ENCODE peak calls at places on chromosomes 12 and 14, in ten cellular contexts. One of them, this sample, is unnamed.

GRCh38 chr12:27785882-27786570 is 6.0 kb upstream of the MANSC4 start:
- DNase-seq in activated T-helper 1 cell treated with anti-CD3 and anti-CD28 coated beads, Interleukin-2, amount 50 U/mL, for 16 hours: no peak
- DNase-seq in Peyer's patch: no peak
- DNase-seq in CD8-positive, alpha-beta T cell: no peak
- DNase-seq in tibial nerve: no peak
- DNase-seq in activated naive CD8-positive, alpha-beta T cell treated with anti-CD3 and anti-CD28 coated beads for 36 hours: no peak
- DNase-seq in effector CD4-positive, alpha-beta T cell: no peak
- DNase-seq in CD4-positive, CD25-positive, alpha-beta regulatory T cell: no peak
- DNase-seq in stimulated activated CD4-positive, alpha-beta T cell treated with anti-CD3 and anti-CD28 coated beads, Interleukin-2, amount 100 ng/mL, for 48 hours: no peak
- DNase-seq in prostate gland: no peak
- DNase-seq in this sample: no peak

GRCh38 chr14:102654298-102654697 is 61.8 kb downstream of the RCOR1 start:
- DNase-seq in activated T-helper 1 cell treated with anti-CD3 and anti-CD28 coated beads, Interleukin-2, amount 50 U/mL, for 16 hours: no peak
- DNase-seq in Peyer's patch: no peak
- DNase-seq in CD8-positive, alpha-beta T cell: no peak
- DNase-seq in tibial nerve: no peak
- DNase-seq in activated naive CD8-positive, alpha-beta T cell treated with anti-CD3 and anti-CD28 coated beads for 36 hours: peak; percentile 8
- DNase-seq in effector CD4-positive, alpha-beta T cell: no peak
- DNase-seq in CD4-positive, CD25-positive, alpha-beta regulatory T cell: no peak
- DNase-seq in stimulated activated CD4-positive, alpha-beta T cell treated with anti-CD3 and anti-CD28 coated beads, Interleukin-2, amount 100 ng/mL, for 48 hours: peak; percentile 19
- DNase-seq in prostate gland: no peak
- DNase-seq in this sample: no peak

GRCh38 chr14:37946819-37947218 is 260.9 kb upstream of the SSTR1 start:
- DNase-seq in activated T-helper 1 cell treated with anti-CD3 and anti-CD28 coated beads, Interleukin-2, amount 50 U/mL, for 16 hours: no peak
- DNase-seq in Peyer's patch: no peak
- DNase-seq in CD8-positive, alpha-beta T cell: no peak
- DNase-seq in tibial nerve: no peak
- DNase-seq in activated naive CD8-positive, alpha-beta T cell treated with anti-CD3 and anti-CD28 coated beads for 36 hours: no peak
- DNase-seq in effector CD4-positive, alpha-beta T cell: no peak
- DNase-seq in CD4-positive, CD25-positive, alpha-beta regulatory T cell: no peak
- DNase-seq in stimulated activated CD4-positive, alpha-beta T cell treated with anti-CD3 and anti-CD28 coated beads, Interleukin-2, amount 100 ng/mL, for 48 hours: no peak
- DNase-seq in prostate gland: no peak
- DNase-seq in this sample: no peak

GRCh38 chr14:100042328-100042727 is 22.9 kb upstream of the EVL start:
- DNase-seq in activated T-helper 1 cell treated with anti-CD3 and anti-CD28 coated beads, Interleukin-2, amount 50 U/mL, for 16 hours: no peak
- DNase-seq in Peyer's patch: no peak
- DNase-seq in CD8-positive, alpha-beta T cell: no peak
- DNase-seq in tibial nerve: no peak
- DNase-seq in activated naive CD8-positive, alpha-beta T cell treated with anti-CD3 and anti-CD28 coated beads for 36 hours: no peak
- DNase-seq in effector CD4-positive, alpha-beta T cell: no peak
- DNase-seq in CD4-positive, CD25-positive, alpha-beta regulatory T cell: no peak
- DNase-seq in stimulated activated CD4-positive, alpha-beta T cell treated with anti-CD3 and anti-CD28 coated beads, Interleukin-2, amount 100 ng/mL, for 48 hours: no peak
- DNase-seq in prostate gland: no peak
- DNase-seq in this sample: no peak

GRCh38 chr12:118498171-118498570 is 121.8 kb downstream of the SUDS3 start:
- DNase-seq in activated T-helper 1 cell treated with anti-CD3 and anti-CD28 coated beads, Interleukin-2, amount 50 U/mL, for 16 hours: no peak
- DNase-seq in Peyer's patch: no peak
- DNase-seq in CD8-positive, alpha-beta T cell: no peak
- DNase-seq in tibial nerve: no peak
- DNase-seq in activated naive CD8-positive, alpha-beta T cell treated with anti-CD3 and anti-CD28 coated beads for 36 hours: no peak
- DNase-seq in effector CD4-positive, alpha-beta T cell: no peak
- DNase-seq in CD4-positive, CD25-positive, alpha-beta regulatory T cell: no peak
- DNase-seq in stimulated activated CD4-positive, alpha-beta T cell treated with anti-CD3 and anti-CD28 coated beads, Interleukin-2, amount 100 ng/mL, for 48 hours: no peak
- DNase-seq in prostate gland: no peak
- DNase-seq in this sample: no peak

GRCh38 chr12:100061814-100062213 is 77.1 kb upstream of the ANKS1B start:
- DNase-seq in activated T-helper 1 cell treated with anti-CD3 and anti-CD28 coated beads, Interleukin-2, amount 50 U/mL, for 16 hours: no peak
- DNase-seq in Peyer's patch: no peak
- DNase-seq in CD8-positive, alpha-beta T cell: no peak
- DNase-seq in tibial nerve: no peak
- DNase-seq in activated naive CD8-positive, alpha-beta T cell treated with anti-CD3 and anti-CD28 coated beads for 36 hours: no peak
- DNase-seq in effector CD4-positive, alpha-beta T cell: no peak
- DNase-seq in CD4-positive, CD25-positive, alpha-beta regulatory T cell: no peak
- DNase-seq in stimulated activated CD4-positive, alpha-beta T cell treated with anti-CD3 and anti-CD28 coated beads, Interleukin-2, amount 100 ng/mL, for 48 hours: no peak
- DNase-seq in prostate gland: no peak
- DNase-seq in this sample: no peak

GRCh38 chr12:61023231-61023630 is 1237.0 kb upstream of the USP15 start:
- DNase-seq in activated T-helper 1 cell treated with anti-CD3 and anti-CD28 coated beads, Interleukin-2, amount 50 U/mL, for 16 hours: no peak
- DNase-seq in Peyer's patch: no peak
- DNase-seq in CD8-positive, alpha-beta T cell: no peak
- DNase-seq in tibial nerve: no peak
- DNase-seq in activated naive CD8-positive, alpha-beta T cell treated with anti-CD3 and anti-CD28 coated beads for 36 hours: no peak
- DNase-seq in effector CD4-positive, alpha-beta T cell: no peak
- DNase-seq in CD4-positive, CD25-positive, alpha-beta regulatory T cell: no peak
- DNase-seq in stimulated activated CD4-positive, alpha-beta T cell treated with anti-CD3 and anti-CD28 coated beads, Interleukin-2, amount 100 ng/mL, for 48 hours: no peak
- DNase-seq in prostate gland: no peak
- DNase-seq in this sample: no peak

GRCh38 chr12:124289634-124290600 is 5.0 kb upstream of the RFLNA start:
- DNase-seq in activated T-helper 1 cell treated with anti-CD3 and anti-CD28 coated beads, Interleukin-2, amount 50 U/mL, for 16 hours: no peak
- DNase-seq in Peyer's patch: no peak
- DNase-seq in CD8-positive, alpha-beta T cell: no peak
- DNase-seq in tibial nerve: no peak
- DNase-seq in activated naive CD8-positive, alpha-beta T cell treated with anti-CD3 and anti-CD28 coated beads for 36 hours: no peak
- DNase-seq in effector CD4-positive, alpha-beta T cell: no peak
- DNase-seq in CD4-positive, CD25-positive, alpha-beta regulatory T cell: no peak
- DNase-seq in stimulated activated CD4-positive, alpha-beta T cell treated with anti-CD3 and anti-CD28 coated beads, Interleukin-2, amount 100 ng/mL, for 48 hours: no peak
- DNase-seq in prostate gland: no peak
- DNase-seq in this sample: peak; percentile 64

GRCh38 chr12:85872497-85873091 is 1.5 kb upstream of the NTS start:
- DNase-seq in activated T-helper 1 cell treated with anti-CD3 and anti-CD28 coated beads, Interleukin-2, amount 50 U/mL, for 16 hours: no peak
- DNase-seq in Peyer's patch: no peak
- DNase-seq in CD8-positive, alpha-beta T cell: no peak
- DNase-seq in tibial nerve: no peak
- DNase-seq in activated naive CD8-positive, alpha-beta T cell treated with anti-CD3 and anti-CD28 coated beads for 36 hours: no peak
- DNase-seq in effector CD4-positive, alpha-beta T cell: no peak
- DNase-seq in CD4-positive, CD25-positive, alpha-beta regulatory T cell: peak; percentile 0
- DNase-seq in stimulated activated CD4-positive, alpha-beta T cell treated with anti-CD3 and anti-CD28 coated beads, Interleukin-2, amount 100 ng/mL, for 48 hours: no peak
- DNase-seq in prostate gland: no peak
- DNase-seq in this sample: no peak

GRCh38 chr12:47021298-47021697 is 58.1 kb upstream of the PCED1B start:
- DNase-seq in activated T-helper 1 cell treated with anti-CD3 and anti-CD28 coated beads, Interleukin-2, amount 50 U/mL, for 16 hours: no peak
- DNase-seq in Peyer's patch: no peak
- DNase-seq in CD8-positive, alpha-beta T cell: no peak
- DNase-seq in tibial nerve: no peak
- DNase-seq in activated naive CD8-positive, alpha-beta T cell treated with anti-CD3 and anti-CD28 coated beads for 36 hours: no peak
- DNase-seq in effector CD4-positive, alpha-beta T cell: peak; percentile 10
- DNase-seq in CD4-positive, CD25-positive, alpha-beta regulatory T cell: peak; percentile 43
- DNase-seq in stimulated activated CD4-positive, alpha-beta T cell treated with anti-CD3 and anti-CD28 coated beads, Interleukin-2, amount 100 ng/mL, for 48 hours: no peak
- DNase-seq in prostate gland: peak; percentile 25
- DNase-seq in this sample: no peak

GRCh38 chr12:115383668-115384067 is 699.7 kb upstream of the TBX3 start:
- DNase-seq in activated T-helper 1 cell treated with anti-CD3 and anti-CD28 coated beads, Interleukin-2, amount 50 U/mL, for 16 hours: no peak
- DNase-seq in Peyer's patch: no peak
- DNase-seq in CD8-positive, alpha-beta T cell: no peak
- DNase-seq in tibial nerve: no peak
- DNase-seq in activated naive CD8-positive, alpha-beta T cell treated with anti-CD3 and anti-CD28 coated beads for 36 hours: no peak
- DNase-seq in effector CD4-positive, alpha-beta T cell: no peak
- DNase-seq in CD4-positive, CD25-positive, alpha-beta regulatory T cell: no peak
- DNase-seq in stimulated activated CD4-positive, alpha-beta T cell treated with anti-CD3 and anti-CD28 coated beads, Interleukin-2, amount 100 ng/mL, for 48 hours: no peak
- DNase-seq in prostate gland: peak; percentile 92
- DNase-seq in this sample: peak; percentile 19

GRCh38 chr12:45259732-45260480 is 44.0 kb downstream of the ANO6 start:
- DNase-seq in activated T-helper 1 cell treated with anti-CD3 and anti-CD28 coated beads, Interleukin-2, amount 50 U/mL, for 16 hours: no peak
- DNase-seq in Peyer's patch: no peak
- DNase-seq in CD8-positive, alpha-beta T cell: no peak
- DNase-seq in tibial nerve: no peak
- DNase-seq in activated naive CD8-positive, alpha-beta T cell treated with anti-CD3 and anti-CD28 coated beads for 36 hours: no peak
- DNase-seq in effector CD4-positive, alpha-beta T cell: no peak
- DNase-seq in CD4-positive, CD25-positive, alpha-beta regulatory T cell: no peak
- DNase-seq in stimulated activated CD4-positive, alpha-beta T cell treated with anti-CD3 and anti-CD28 coated beads, Interleukin-2, amount 100 ng/mL, for 48 hours: no peak
- DNase-seq in prostate gland: no peak
- DNase-seq in this sample: no peak

GRCh38 chr12:13038491-13039161 is 5.6 kb upstream of the FAM234B start:
- DNase-seq in activated T-helper 1 cell treated with anti-CD3 and anti-CD28 coated beads, Interleukin-2, amount 50 U/mL, for 16 hours: no peak
- DNase-seq in Peyer's patch: no peak
- DNase-seq in CD8-positive, alpha-beta T cell: no peak
- DNase-seq in tibial nerve: no peak
- DNase-seq in activated naive CD8-positive, alpha-beta T cell treated with anti-CD3 and anti-CD28 coated beads for 36 hours: no peak
- DNase-seq in effector CD4-positive, alpha-beta T cell: no peak
- DNase-seq in CD4-positive, CD25-positive, alpha-beta regulatory T cell: no peak
- DNase-seq in stimulated activated CD4-positive, alpha-beta T cell treated with anti-CD3 and anti-CD28 coated beads, Interleukin-2, amount 100 ng/mL, for 48 hours: no peak
- DNase-seq in prostate gland: no peak
- DNase-seq in this sample: no peak

GRCh38 chr14:22265319-22266140 is 323.5 kb downstream of the DAD1 start:
- DNase-seq in activated T-helper 1 cell treated with anti-CD3 and anti-CD28 coated beads, Interleukin-2, amount 50 U/mL, for 16 hours: no peak
- DNase-seq in Peyer's patch: no peak
- DNase-seq in CD8-positive, alpha-beta T cell: no peak
- DNase-seq in tibial nerve: no peak
- DNase-seq in activated naive CD8-positive, alpha-beta T cell treated with anti-CD3 and anti-CD28 coated beads for 36 hours: no peak
- DNase-seq in effector CD4-positive, alpha-beta T cell: no peak
- DNase-seq in CD4-positive, CD25-positive, alpha-beta regulatory T cell: no peak
- DNase-seq in stimulated activated CD4-positive, alpha-beta T cell treated with anti-CD3 and anti-CD28 coated beads, Interleukin-2, amount 100 ng/mL, for 48 hours: no peak
- DNase-seq in prostate gland: no peak
- DNase-seq in this sample: no peak

GRCh38 chr14:35747379-35747778 is 61.7 kb downstream of the RALGAPA1 start:
- DNase-seq in activated T-helper 1 cell treated with anti-CD3 and anti-CD28 coated beads, Interleukin-2, amount 50 U/mL, for 16 hours: no peak
- DNase-seq in Peyer's patch: no peak
- DNase-seq in CD8-positive, alpha-beta T cell: no peak
- DNase-seq in tibial nerve: no peak
- DNase-seq in activated naive CD8-positive, alpha-beta T cell treated with anti-CD3 and anti-CD28 coated beads for 36 hours: no peak
- DNase-seq in effector CD4-positive, alpha-beta T cell: no peak
- DNase-seq in CD4-positive, CD25-positive, alpha-beta regulatory T cell: no peak
- DNase-seq in stimulated activated CD4-positive, alpha-beta T cell treated with anti-CD3 and anti-CD28 coated beads, Interleukin-2, amount 100 ng/mL, for 48 hours: no peak
- DNase-seq in prostate gland: peak; percentile 6
- DNase-seq in this sample: no peak

GRCh38 chr12:25130741-25131188 is 64.2 kb downstream of the DNAI7 start:
- DNase-seq in activated T-helper 1 cell treated with anti-CD3 and anti-CD28 coated beads, Interleukin-2, amount 50 U/mL, for 16 hours: no peak
- DNase-seq in Peyer's patch: no peak
- DNase-seq in CD8-positive, alpha-beta T cell: no peak
- DNase-seq in tibial nerve: no peak
- DNase-seq in activated naive CD8-positive, alpha-beta T cell treated with anti-CD3 and anti-CD28 coated beads for 36 hours: no peak
- DNase-seq in effector CD4-positive, alpha-beta T cell: no peak
- DNase-seq in CD4-positive, CD25-positive, alpha-beta regulatory T cell: peak; percentile 47
- DNase-seq in stimulated activated CD4-positive, alpha-beta T cell treated with anti-CD3 and anti-CD28 coated beads, Interleukin-2, amount 100 ng/mL, for 48 hours: no peak
- DNase-seq in prostate gland: no peak
- DNase-seq in this sample: no peak

GRCh38 chr12:89453579-89453978 is 71.0 kb downstream of the GALNT4 start:
- DNase-seq in activated T-helper 1 cell treated with anti-CD3 and anti-CD28 coated beads, Interleukin-2, amount 50 U/mL, for 16 hours: no peak
- DNase-seq in Peyer's patch: no peak
- DNase-seq in CD8-positive, alpha-beta T cell: no peak
- DNase-seq in tibial nerve: no peak
- DNase-seq in activated naive CD8-positive, alpha-beta T cell treated with anti-CD3 and anti-CD28 coated beads for 36 hours: no peak
- DNase-seq in effector CD4-positive, alpha-beta T cell: no peak
- DNase-seq in CD4-positive, CD25-positive, alpha-beta regulatory T cell: no peak
- DNase-seq in stimulated activated CD4-positive, alpha-beta T cell treated with anti-CD3 and anti-CD28 coated beads, Interleukin-2, amount 100 ng/mL, for 48 hours: no peak
- DNase-seq in prostate gland: no peak
- DNase-seq in this sample: no peak

GRCh38 chr14:23359167-23359626 is 5.8 kb downstream of the EFS start:
- DNase-seq in activated T-helper 1 cell treated with anti-CD3 and anti-CD28 coated beads, Interleukin-2, amount 50 U/mL, for 16 hours: no peak
- DNase-seq in Peyer's patch: no peak
- DNase-seq in CD8-positive, alpha-beta T cell: no peak
- DNase-seq in tibial nerve: no peak
- DNase-seq in activated naive CD8-positive, alpha-beta T cell treated with anti-CD3 and anti-CD28 coated beads for 36 hours: no peak
- DNase-seq in effector CD4-positive, alpha-beta T cell: no peak
- DNase-seq in CD4-positive, CD25-positive, alpha-beta regulatory T cell: no peak
- DNase-seq in stimulated activated CD4-positive, alpha-beta T cell treated with anti-CD3 and anti-CD28 coated beads, Interleukin-2, amount 100 ng/mL, for 48 hours: no peak
- DNase-seq in prostate gland: no peak
- DNase-seq in this sample: no peak

GRCh38 chr12:121443193-121443829 is 43.4 kb downstream of the RNF34 start:
- DNase-seq in activated T-helper 1 cell treated with anti-CD3 and anti-CD28 coated beads, Interleukin-2, amount 50 U/mL, for 16 hours: peak; percentile 32
- DNase-seq in Peyer's patch: peak; percentile 92
- DNase-seq in CD8-positive, alpha-beta T cell: peak; percentile 74
- DNase-seq in tibial nerve: peak; percentile 66
- DNase-seq in activated naive CD8-positive, alpha-beta T cell treated with anti-CD3 and anti-CD28 coated beads for 36 hours: peak; percentile 68
- DNase-seq in effector CD4-positive, alpha-beta T cell: peak; percentile 52
- DNase-seq in CD4-positive, CD25-positive, alpha-beta regulatory T cell: peak; percentile 47
- DNase-seq in stimulated activated CD4-positive, alpha-beta T cell treated with anti-CD3 and anti-CD28 coated beads, Interleukin-2, amount 100 ng/mL, for 48 hours: peak; percentile 71
- DNase-seq in prostate gland: peak; percentile 83
- DNase-seq in this sample: peak; percentile 62

GRCh38 chr14:20501346-20501745 is 4.0 kb upstream of the RNASE10 start:
- DNase-seq in activated T-helper 1 cell treated with anti-CD3 and anti-CD28 coated beads, Interleukin-2, amount 50 U/mL, for 16 hours: no peak
- DNase-seq in Peyer's patch: no peak
- DNase-seq in CD8-positive, alpha-beta T cell: no peak
- DNase-seq in tibial nerve: no peak
- DNase-seq in activated naive CD8-positive, alpha-beta T cell treated with anti-CD3 and anti-CD28 coated beads for 36 hours: no peak
- DNase-seq in effector CD4-positive, alpha-beta T cell: no peak
- DNase-seq in CD4-positive, CD25-positive, alpha-beta regulatory T cell: no peak
- DNase-seq in stimulated activated CD4-positive, alpha-beta T cell treated with anti-CD3 and anti-CD28 coated beads, Interleukin-2, amount 100 ng/mL, for 48 hours: no peak
- DNase-seq in prostate gland: no peak
- DNase-seq in this sample: no peak

GRCh38 chr14:98926151-98926550 is 345.8 kb downstream of the BCL11B start:
- DNase-seq in activated T-helper 1 cell treated with anti-CD3 and anti-CD28 coated beads, Interleukin-2, amount 50 U/mL, for 16 hours: peak; percentile 22
- DNase-seq in Peyer's patch: peak; percentile 60
- DNase-seq in CD8-positive, alpha-beta T cell: peak; percentile 76
- DNase-seq in tibial nerve: no peak
- DNase-seq in activated naive CD8-positive, alpha-beta T cell treated with anti-CD3 and anti-CD28 coated beads for 36 hours: peak; percentile 19
- DNase-seq in effector CD4-positive, alpha-beta T cell: no peak
- DNase-seq in CD4-positive, CD25-positive, alpha-beta regulatory T cell: peak; percentile 44
- DNase-seq in stimulated activated CD4-positive, alpha-beta T cell treated with anti-CD3 and anti-CD28 coated beads, Interleukin-2, amount 100 ng/mL, for 48 hours: no peak
- DNase-seq in prostate gland: no peak
- DNase-seq in this sample: no peak

GRCh38 chr12:89160716-89161123 is 191.6 kb downstream of the DUSP6 start:
- DNase-seq in activated T-helper 1 cell treated with anti-CD3 and anti-CD28 coated beads, Interleukin-2, amount 50 U/mL, for 16 hours: no peak
- DNase-seq in Peyer's patch: no peak
- DNase-seq in CD8-positive, alpha-beta T cell: no peak
- DNase-seq in tibial nerve: no peak
- DNase-seq in activated naive CD8-positive, alpha-beta T cell treated with anti-CD3 and anti-CD28 coated beads for 36 hours: no peak
- DNase-seq in effector CD4-positive, alpha-beta T cell: no peak
- DNase-seq in CD4-positive, CD25-positive, alpha-beta regulatory T cell: no peak
- DNase-seq in stimulated activated CD4-positive, alpha-beta T cell treated with anti-CD3 and anti-CD28 coated beads, Interleukin-2, amount 100 ng/mL, for 48 hours: peak; percentile 35
- DNase-seq in prostate gland: no peak
- DNase-seq in this sample: peak; percentile 31

GRCh38 chr14:71610797-71611196 is 321.4 kb upstream of the RGS6 start:
- DNase-seq in activated T-helper 1 cell treated with anti-CD3 and anti-CD28 coated beads, Interleukin-2, amount 50 U/mL, for 16 hours: no peak
- DNase-seq in Peyer's patch: no peak
- DNase-seq in CD8-positive, alpha-beta T cell: no peak
- DNase-seq in tibial nerve: no peak
- DNase-seq in activated naive CD8-positive, alpha-beta T cell treated with anti-CD3 and anti-CD28 coated beads for 36 hours: no peak
- DNase-seq in effector CD4-positive, alpha-beta T cell: no peak
- DNase-seq in CD4-positive, CD25-positive, alpha-beta regulatory T cell: no peak
- DNase-seq in stimulated activated CD4-positive, alpha-beta T cell treated with anti-CD3 and anti-CD28 coated beads, Interleukin-2, amount 100 ng/mL, for 48 hours: no peak
- DNase-seq in prostate gland: no peak
- DNase-seq in this sample: no peak

GRCh38 chr14:74501135-74501614 is 7.6 kb downstream of the ISCA2 start:
- DNase-seq in activated T-helper 1 cell treated with anti-CD3 and anti-CD28 coated beads, Interleukin-2, amount 50 U/mL, for 16 hours: no peak
- DNase-seq in Peyer's patch: peak; percentile 52
- DNase-seq in CD8-positive, alpha-beta T cell: no peak
- DNase-seq in tibial nerve: peak; percentile 70
- DNase-seq in activated naive CD8-positive, alpha-beta T cell treated with anti-CD3 and anti-CD28 coated beads for 36 hours: no peak
- DNase-seq in effector CD4-positive, alpha-beta T cell: no peak
- DNase-seq in CD4-positive, CD25-positive, alpha-beta regulatory T cell: no peak
- DNase-seq in stimulated activated CD4-positive, alpha-beta T cell treated with anti-CD3 and anti-CD28 coated beads, Interleukin-2, amount 100 ng/mL, for 48 hours: no peak
- DNase-seq in prostate gland: peak; percentile 76
- DNase-seq in this sample: no peak

GRCh38 chr12:93000026-93000425 is 70.9 kb upstream of the EEA1 start:
- DNase-seq in activated T-helper 1 cell treated with anti-CD3 and anti-CD28 coated beads, Interleukin-2, amount 50 U/mL, for 16 hours: no peak
- DNase-seq in Peyer's patch: no peak
- DNase-seq in CD8-positive, alpha-beta T cell: no peak
- DNase-seq in tibial nerve: no peak
- DNase-seq in activated naive CD8-positive, alpha-beta T cell treated with anti-CD3 and anti-CD28 coated beads for 36 hours: no peak
- DNase-seq in effector CD4-positive, alpha-beta T cell: no peak
- DNase-seq in CD4-positive, CD25-positive, alpha-beta regulatory T cell: no peak
- DNase-seq in stimulated activated CD4-positive, alpha-beta T cell treated with anti-CD3 and anti-CD28 coated beads, Interleukin-2, amount 100 ng/mL, for 48 hours: no peak
- DNase-seq in prostate gland: no peak
- DNase-seq in this sample: no peak

GRCh38 chr14:58414845-58415244 is 12.5 kb downstream of the TIMM9 start:
- DNase-seq in activated T-helper 1 cell treated with anti-CD3 and anti-CD28 coated beads, Interleukin-2, amount 50 U/mL, for 16 hours: no peak
- DNase-seq in Peyer's patch: no peak
- DNase-seq in CD8-positive, alpha-beta T cell: no peak
- DNase-seq in tibial nerve: no peak
- DNase-seq in activated naive CD8-positive, alpha-beta T cell treated with anti-CD3 and anti-CD28 coated beads for 36 hours: no peak
- DNase-seq in effector CD4-positive, alpha-beta T cell: no peak
- DNase-seq in CD4-positive, CD25-positive, alpha-beta regulatory T cell: no peak
- DNase-seq in stimulated activated CD4-positive, alpha-beta T cell treated with anti-CD3 and anti-CD28 coated beads, Interleukin-2, amount 100 ng/mL, for 48 hours: no peak
- DNase-seq in prostate gland: no peak
- DNase-seq in this sample: no peak

GRCh38 chr14:77141592-77142288 is at the start of gene ZDHHC22:
- DNase-seq in activated T-helper 1 cell treated with anti-CD3 and anti-CD28 coated beads, Interleukin-2, amount 50 U/mL, for 16 hours: no peak
- DNase-seq in Peyer's patch: no peak
- DNase-seq in CD8-positive, alpha-beta T cell: no peak
- DNase-seq in tibial nerve: no peak
- DNase-seq in activated naive CD8-positive, alpha-beta T cell treated with anti-CD3 and anti-CD28 coated beads for 36 hours: no peak
- DNase-seq in effector CD4-positive, alpha-beta T cell: no peak
- DNase-seq in CD4-positive, CD25-positive, alpha-beta regulatory T cell: no peak
- DNase-seq in stimulated activated CD4-positive, alpha-beta T cell treated with anti-CD3 and anti-CD28 coated beads, Interleukin-2, amount 100 ng/mL, for 48 hours: no peak
- DNase-seq in prostate gland: no peak
- DNase-seq in this sample: no peak

GRCh38 chr12:27635349-27635972 is 60.8 kb upstream of the REP15 start:
- DNase-seq in activated T-helper 1 cell treated with anti-CD3 and anti-CD28 coated beads, Interleukin-2, amount 50 U/mL, for 16 hours: no peak
- DNase-seq in Peyer's patch: no peak
- DNase-seq in CD8-positive, alpha-beta T cell: no peak
- DNase-seq in tibial nerve: no peak
- DNase-seq in activated naive CD8-positive, alpha-beta T cell treated with anti-CD3 and anti-CD28 coated beads for 36 hours: no peak
- DNase-seq in effector CD4-positive, alpha-beta T cell: no peak
- DNase-seq in CD4-positive, CD25-positive, alpha-beta regulatory T cell: no peak
- DNase-seq in stimulated activated CD4-positive, alpha-beta T cell treated with anti-CD3 and anti-CD28 coated beads, Interleukin-2, amount 100 ng/mL, for 48 hours: no peak
- DNase-seq in prostate gland: no peak
- DNase-seq in this sample: no peak

This sample was measured in gastrocnemius medialis.